ENCODE peak calls at places on chromosomes 5 and 9, in nine cellular contexts. K is hypothalamus; F is cardiac fibroblast; V is HL-60; P is EL; B is CD4-positive, CD25-positive, alpha-beta regulatory T cell; Z is astrocyte; N is activated naive CD8-positive, alpha-beta T cell treated with anti-CD3 and anti-CD28 coated beads, Interleukin-2, amount 50 U/mL, for 24 hours; W is hippocampal formation. D is an unnamed sample.

GRCh38 chr9:102428305-102428704 is 566.8 kb upstream of the CYLC2 start:
- DNase-seq in K (no peak), F (peak), V (no peak), P (no peak), B (no peak), Z (no peak), N (no peak), W (no peak), D (no peak)

GRCh38 chr5:55416306-55416705 is 108.5 kb downstream of the MTREX start:
- DNase-seq in K (no peak), F (peak), V (no peak), P (no peak), B (no peak), Z (peak), N (no peak), W (no peak), D (no peak)

GRCh38 chr5:74251106-74252032 is 389.2 kb downstream of the ENC1 start:
- DNase-seq in K (no peak), F (peak), V (peak), P (peak), B (no peak), Z (peak), N (no peak), W (no peak), D (peak)

GRCh38 chr5:116437922-116438578 is 136.6 kb downstream of the SEMA6A start:
- DNase-seq in K (no peak), F (no peak), V (no peak), P (no peak), B (no peak), Z (no peak), N (no peak), W (peak), D (no peak)

GRCh38 chr9:126411225-126411947 is 84.8 kb downstream of the MVB12B start:
- DNase-seq in K (no peak), F (no peak), V (no peak), P (no peak), B (peak), Z (peak), N (no peak), W (no peak), D (no peak)

GRCh38 chr5:33257807-33258491 is 182.8 kb upstream of the TARS1 start:
- DNase-seq in K (no peak), F (peak), V (no peak), P (peak), B (no peak), Z (peak), N (no peak), W (peak), D (peak)

GRCh38 chr9:83471223-83471622 is 67.0 kb downstream of the FRMD3 start:
- DNase-seq in K (no peak), F (peak), V (peak), P (no peak), B (no peak), Z (no peak), N (no peak), W (no peak), D (no peak)

GRCh38 chr5:61637566-61637965 is 305.5 kb downstream of the ZSWIM6 start:
- DNase-seq in K (no peak), F (no peak), V (no peak), P (peak), B (no peak), Z (no peak), N (no peak), W (peak), D (no peak)

GRCh38 chr9:7982907-7983306 is 183.3 kb upstream of the DMAC1 start:
- DNase-seq in K (no peak), F (no peak), V (no peak), P (no peak), B (peak), Z (no peak), N (no peak), W (no peak), D (no peak)